ENCODE peak calls at places on chromosome 19, in ten cellular contexts. One of them, this sample, is unnamed. For H3K9me3 and H3K4me1, the result is how much of the 10 kb centered on the place peaks cover.

GRCh38 chr19:45507864-45508680 is 793 bp downstream of the VASP start:
- DNase-seq in HAP-1: peak
- DNase-seq in heart right ventricle: no peak
- DNase-seq in ascending aorta: no peak
- DNase-seq in CD8-positive, alpha-beta T cell: no peak
- DNase-seq in stomach: peak
- DNase-seq in heart left ventricle: no peak
- DNase-seq in mucosa of descending colon: peak
- DNase-seq in tibial nerve: no peak
- DNase-seq in pancreas: peak
- DNase-seq in this sample: no peak

GRCh38 chr19:11361037-11361770 is 6.0 kb downstream of the PLPPR2 start:
- DNase-seq in HAP-1: peak
- DNase-seq in heart right ventricle: no peak
- DNase-seq in ascending aorta: no peak
- DNase-seq in CD8-positive, alpha-beta T cell: no peak
- DNase-seq in stomach: peak
- DNase-seq in heart left ventricle: no peak
- DNase-seq in mucosa of descending colon: peak
- DNase-seq in tibial nerve: no peak
- DNase-seq in pancreas: peak
- DNase-seq in this sample: peak

GRCh38 chr19:18479964-18480723 is 41.7 kb downstream of the ELL start:
- DNase-seq in HAP-1: no peak
- DNase-seq in heart right ventricle: no peak
- DNase-seq in ascending aorta: no peak
- DNase-seq in CD8-positive, alpha-beta T cell: no peak
- DNase-seq in stomach: peak
- DNase-seq in heart left ventricle: no peak
- DNase-seq in mucosa of descending colon: peak
- DNase-seq in tibial nerve: peak
- DNase-seq in pancreas: no peak
- DNase-seq in this sample: no peak

GRCh38 chr19:10566408-10566657 is 523 bp upstream of the KRI1 start:
- DNase-seq in HAP-1: no peak
- DNase-seq in heart right ventricle: no peak
- DNase-seq in ascending aorta: no peak
- DNase-seq in CD8-positive, alpha-beta T cell: no peak
- DNase-seq in stomach: no peak
- DNase-seq in heart left ventricle: no peak
- DNase-seq in mucosa of descending colon: no peak
- DNase-seq in tibial nerve: no peak
- DNase-seq in pancreas: no peak
- DNase-seq in this sample: no peak

GRCh38 chr19:15216363-15216762 is 15.6 kb upstream of the NOTCH3 start:
- DNase-seq in HAP-1: no peak
- DNase-seq in heart right ventricle: no peak
- DNase-seq in ascending aorta: no peak
- DNase-seq in CD8-positive, alpha-beta T cell: no peak
- DNase-seq in stomach: no peak
- DNase-seq in heart left ventricle: no peak
- DNase-seq in mucosa of descending colon: no peak
- DNase-seq in tibial nerve: no peak
- DNase-seq in pancreas: no peak
- DNase-seq in this sample: no peak

GRCh38 chr19:47369923-47370625 is 21.0 kb downstream of the DHX34 start:
- DNase-seq in HAP-1: no peak
- DNase-seq in heart right ventricle: no peak
- DNase-seq in ascending aorta: no peak
- DNase-seq in CD8-positive, alpha-beta T cell: no peak
- DNase-seq in stomach: no peak
- DNase-seq in heart left ventricle: no peak
- DNase-seq in mucosa of descending colon: no peak
- DNase-seq in tibial nerve: no peak
- DNase-seq in pancreas: no peak
- DNase-seq in this sample: no peak

GRCh38 chr19:35551091-35551810 is 5.8 kb downstream of the TMEM147 start:
- DNase-seq in HAP-1: no peak
- DNase-seq in heart right ventricle: no peak
- DNase-seq in ascending aorta: no peak
- DNase-seq in CD8-positive, alpha-beta T cell: no peak
- DNase-seq in stomach: no peak
- DNase-seq in heart left ventricle: no peak
- DNase-seq in mucosa of descending colon: no peak
- DNase-seq in tibial nerve: no peak
- DNase-seq in pancreas: no peak
- DNase-seq in this sample: no peak

GRCh38 chr19:42942187-42942789 is 5.3 kb upstream of the PSG7 start:
- DNase-seq in HAP-1: peak
- DNase-seq in heart right ventricle: no peak
- DNase-seq in ascending aorta: no peak
- DNase-seq in CD8-positive, alpha-beta T cell: no peak
- DNase-seq in stomach: no peak
- DNase-seq in heart left ventricle: no peak
- DNase-seq in mucosa of descending colon: peak
- DNase-seq in tibial nerve: no peak
- DNase-seq in pancreas: no peak
- DNase-seq in this sample: no peak

GRCh38 chr19:28456264-28456663 is 756.7 kb downstream of the UQCRFS1 start:
- DNase-seq in HAP-1: no peak
- DNase-seq in heart right ventricle: no peak
- DNase-seq in ascending aorta: no peak
- DNase-seq in CD8-positive, alpha-beta T cell: no peak
- DNase-seq in stomach: no peak
- DNase-seq in heart left ventricle: no peak
- DNase-seq in mucosa of descending colon: no peak
- DNase-seq in tibial nerve: no peak
- DNase-seq in pancreas: no peak
- DNase-seq in this sample: no peak

GRCh38 chr19:48441360-48442050 is 4.3 kb upstream of the GRWD1 start:
- DNase-seq in HAP-1: no peak
- DNase-seq in heart right ventricle: no peak
- DNase-seq in ascending aorta: no peak
- DNase-seq in CD8-positive, alpha-beta T cell: no peak
- DNase-seq in stomach: no peak
- DNase-seq in heart left ventricle: no peak
- DNase-seq in mucosa of descending colon: no peak
- DNase-seq in tibial nerve: no peak
- DNase-seq in pancreas: peak
- DNase-seq in this sample: no peak

GRCh38 chr19:49019242-49019932 is 2.5 kb upstream of the LHB start:
- DNase-seq in HAP-1: peak
- DNase-seq in heart right ventricle: peak
- DNase-seq in ascending aorta: no peak
- DNase-seq in CD8-positive, alpha-beta T cell: peak
- DNase-seq in stomach: peak
- DNase-seq in heart left ventricle: peak
- DNase-seq in mucosa of descending colon: peak
- DNase-seq in tibial nerve: no peak
- DNase-seq in pancreas: peak
- DNase-seq in this sample: peak

GRCh38 chr19:42540071-42540553 is 11.8 kb upstream of the CEACAM1 start:
- DNase-seq in HAP-1: no peak
- DNase-seq in heart right ventricle: no peak
- DNase-seq in ascending aorta: no peak
- DNase-seq in CD8-positive, alpha-beta T cell: no peak
- DNase-seq in stomach: peak
- DNase-seq in heart left ventricle: no peak
- DNase-seq in mucosa of descending colon: no peak
- DNase-seq in tibial nerve: no peak
- DNase-seq in pancreas: no peak
- DNase-seq in this sample: no peak

GRCh38 chr19:3801412-3802096 is 15.4 kb upstream of the MATK start:
- DNase-seq in HAP-1: peak
- DNase-seq in heart right ventricle: peak
- DNase-seq in ascending aorta: no peak
- DNase-seq in CD8-positive, alpha-beta T cell: peak
- DNase-seq in stomach: peak
- DNase-seq in heart left ventricle: peak
- DNase-seq in mucosa of descending colon: peak
- DNase-seq in tibial nerve: no peak
- DNase-seq in pancreas: no peak
- DNase-seq in this sample: peak

GRCh38 chr19:28710278-28710677 is 502.7 kb downstream of the UQCRFS1 start:
- DNase-seq in HAP-1: no peak
- DNase-seq in heart right ventricle: no peak
- DNase-seq in ascending aorta: no peak
- DNase-seq in CD8-positive, alpha-beta T cell: no peak
- DNase-seq in stomach: no peak
- DNase-seq in heart left ventricle: no peak
- DNase-seq in mucosa of descending colon: peak
- DNase-seq in tibial nerve: no peak
- DNase-seq in pancreas: no peak
- DNase-seq in this sample: no peak

GRCh38 chr19:15675560-15675959 is 2.7 kb downstream of the CYP4F12 start:
- DNase-seq in HAP-1: no peak
- DNase-seq in heart right ventricle: no peak
- DNase-seq in ascending aorta: no peak
- DNase-seq in CD8-positive, alpha-beta T cell: no peak
- DNase-seq in stomach: no peak
- DNase-seq in heart left ventricle: no peak
- DNase-seq in mucosa of descending colon: no peak
- DNase-seq in tibial nerve: no peak
- DNase-seq in pancreas: no peak
- DNase-seq in this sample: no peak

GRCh38 chr19:51501594-51502263 is at the start of gene SIGLEC12:
- DNase-seq in HAP-1: no peak
- DNase-seq in heart right ventricle: peak
- DNase-seq in ascending aorta: no peak
- DNase-seq in CD8-positive, alpha-beta T cell: no peak
- DNase-seq in stomach: no peak
- DNase-seq in heart left ventricle: peak
- DNase-seq in mucosa of descending colon: peak
- DNase-seq in tibial nerve: no peak
- DNase-seq in pancreas: no peak
- DNase-seq in this sample: no peak

GRCh38 chr19:28281676-28282075 is 931.3 kb downstream of the UQCRFS1 start:
- DNase-seq in HAP-1: no peak
- DNase-seq in heart right ventricle: no peak
- DNase-seq in ascending aorta: no peak
- DNase-seq in CD8-positive, alpha-beta T cell: no peak
- DNase-seq in stomach: no peak
- DNase-seq in heart left ventricle: no peak
- DNase-seq in mucosa of descending colon: no peak
- DNase-seq in tibial nerve: no peak
- DNase-seq in pancreas: no peak
- DNase-seq in this sample: no peak

GRCh38 chr19:423691-424466 is 14.9 kb upstream of the C2CD4C start:
- DNase-seq in HAP-1: no peak
- DNase-seq in heart right ventricle: no peak
- DNase-seq in ascending aorta: no peak
- DNase-seq in CD8-positive, alpha-beta T cell: no peak
- DNase-seq in stomach: no peak
- DNase-seq in heart left ventricle: no peak
- DNase-seq in mucosa of descending colon: no peak
- DNase-seq in tibial nerve: no peak
- DNase-seq in pancreas: no peak
- DNase-seq in this sample: no peak

DNA sequence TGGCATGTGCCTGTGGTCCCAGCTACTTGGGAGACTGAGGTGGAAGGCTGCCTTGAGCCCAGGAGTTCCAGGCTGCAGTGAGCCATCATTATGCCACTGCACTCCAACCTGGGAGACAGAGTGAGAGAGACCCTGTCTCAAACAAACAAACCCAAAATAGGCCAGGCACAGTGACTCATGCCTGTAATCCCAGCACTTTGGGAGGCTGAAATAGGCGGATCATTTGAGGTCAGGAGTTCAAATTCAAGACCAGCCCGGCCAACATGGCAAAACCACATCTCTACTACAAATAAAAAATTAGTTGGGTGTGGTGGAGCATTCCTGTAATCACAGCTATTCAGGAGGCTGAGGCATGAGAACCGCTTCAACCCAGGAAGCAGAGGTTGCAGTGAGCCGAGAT is 7.0 kb downstream of the STX10 start:
- DNase-seq in HAP-1: no peak
- DNase-seq in heart right ventricle: no peak
- DNase-seq in ascending aorta: no peak
- DNase-seq in CD8-positive, alpha-beta T cell: no peak
- DNase-seq in stomach: no peak
- DNase-seq in heart left ventricle: no peak
- DNase-seq in mucosa of descending colon: no peak
- DNase-seq in tibial nerve: no peak
- DNase-seq in pancreas: no peak
- DNase-seq in this sample: no peak
- H3K9me3 ChIP-seq in HAP-1: under half
- H3K9me3 ChIP-seq in heart right ventricle: under half
- H3K9me3 ChIP-seq in ascending aorta: under half
- H3K9me3 ChIP-seq in CD8-positive, alpha-beta T cell: under half
- H3K9me3 ChIP-seq in stomach: under half
- H3K9me3 ChIP-seq in heart left ventricle: under half
- H3K9me3 ChIP-seq in mucosa of descending colon: under half
- H3K9me3 ChIP-seq in tibial nerve: under half
- H3K9me3 ChIP-seq in pancreas: under half
- H3K9me3 ChIP-seq in this sample: under half

GRCh38 chr19:39481676-39482075 is 1.0 kb downstream of the TIMM50 start:
- DNase-seq in HAP-1: no peak
- DNase-seq in heart right ventricle: no peak
- DNase-seq in ascending aorta: no peak
- DNase-seq in CD8-positive, alpha-beta T cell: no peak
- DNase-seq in stomach: no peak
- DNase-seq in heart left ventricle: no peak
- DNase-seq in mucosa of descending colon: no peak
- DNase-seq in tibial nerve: no peak
- DNase-seq in pancreas: no peak
- DNase-seq in this sample: no peak
- H3K4me3 ChIP-seq in HAP-1: peak
- H3K4me3 ChIP-seq in heart right ventricle: peak
- H3K4me3 ChIP-seq in ascending aorta: peak
- H3K4me3 ChIP-seq in CD8-positive, alpha-beta T cell: peak
- H3K4me3 ChIP-seq in stomach: peak
- H3K4me3 ChIP-seq in heart left ventricle: peak
- H3K4me3 ChIP-seq in mucosa of descending colon: no peak
- H3K4me3 ChIP-seq in tibial nerve: peak
- H3K4me3 ChIP-seq in pancreas: peak
- H3K4me3 ChIP-seq in this sample: peak

DNA sequence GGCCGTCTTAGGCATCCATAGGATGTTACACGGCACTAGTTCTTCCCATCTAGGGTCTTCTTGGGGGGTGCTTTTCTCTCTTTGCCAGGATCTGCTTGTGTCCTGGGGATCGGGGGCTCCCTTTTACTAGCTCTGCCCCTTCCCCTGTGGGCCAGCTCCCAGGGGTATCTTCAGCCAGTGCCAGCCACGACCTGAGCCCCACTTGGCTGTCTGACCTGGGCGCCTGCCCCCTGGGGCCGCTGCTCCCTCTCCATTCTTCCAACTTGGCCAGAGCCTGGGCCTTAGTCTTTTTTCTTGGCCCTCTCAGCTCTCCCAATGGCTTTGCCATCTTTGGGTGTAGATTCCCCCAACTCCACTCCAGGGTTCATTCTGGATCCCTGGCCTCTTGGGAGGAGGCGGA is 3.1 kb downstream of the PRKACA start:
- DNase-seq in HAP-1: no peak
- DNase-seq in heart right ventricle: no peak
- DNase-seq in ascending aorta: no peak
- DNase-seq in CD8-positive, alpha-beta T cell: no peak
- DNase-seq in stomach: no peak
- DNase-seq in heart left ventricle: no peak
- DNase-seq in mucosa of descending colon: no peak
- DNase-seq in tibial nerve: no peak
- DNase-seq in pancreas: no peak
- DNase-seq in this sample: no peak
- H3K4me1 ChIP-seq in HAP-1: under half
- H3K4me1 ChIP-seq in heart right ventricle: half or more
- H3K4me1 ChIP-seq in ascending aorta: under half
- H3K4me1 ChIP-seq in CD8-positive, alpha-beta T cell: under half
- H3K4me1 ChIP-seq in stomach: half or more
- H3K4me1 ChIP-seq in heart left ventricle: half or more
- H3K4me1 ChIP-seq in mucosa of descending colon: under half
- H3K4me1 ChIP-seq in tibial nerve: half or more
- H3K4me1 ChIP-seq in pancreas: under half
- H3K4me1 ChIP-seq in this sample: under half

GRCh38 chr19:44032001-44032610 is 6.9 kb downstream of the ZNF222 start:
- DNase-seq in HAP-1: no peak
- DNase-seq in heart right ventricle: no peak
- DNase-seq in ascending aorta: no peak
- DNase-seq in CD8-positive, alpha-beta T cell: no peak
- DNase-seq in stomach: no peak
- DNase-seq in heart left ventricle: no peak
- DNase-seq in mucosa of descending colon: no peak
- DNase-seq in tibial nerve: no peak
- DNase-seq in pancreas: no peak
- DNase-seq in this sample: no peak
- H3K9me3 ChIP-seq in HAP-1: under half
- H3K9me3 ChIP-seq in heart right ventricle: under half
- H3K9me3 ChIP-seq in ascending aorta: half or more
- H3K9me3 ChIP-seq in CD8-positive, alpha-beta T cell: under half
- H3K9me3 ChIP-seq in stomach: half or more
- H3K9me3 ChIP-seq in heart left ventricle: half or more
- H3K9me3 ChIP-seq in mucosa of descending colon: half or more
- H3K9me3 ChIP-seq in tibial nerve: half or more
- H3K9me3 ChIP-seq in pancreas: under half
- H3K9me3 ChIP-seq in this sample: under half

This sample was measured in BE2C.